ENCODE peak calls at places on chromosomes 13 and 19, in nine cellular contexts. One of them, this sample, is unnamed.

GRCh38 chr19:58279042-58279924 is 528 bp downstream of the ZNF8 start:
- DNase-seq in WTC11: peak
- DNase-seq in MM.1S: no peak
- DNase-seq in CD8-positive, alpha-beta T cell: no peak
- DNase-seq in transverse colon: peak
- DNase-seq in AG04449: no peak
- DNase-seq in body of pancreas: peak
- DNase-seq in A673: peak
- DNase-seq in astrocyte: peak
- DNase-seq in this sample: peak

GRCh38 chr19:18044825-18045304 is 36.9 kb downstream of the ARRDC2 start:
- DNase-seq in WTC11: peak
- DNase-seq in MM.1S: peak
- DNase-seq in CD8-positive, alpha-beta T cell: peak
- DNase-seq in transverse colon: peak
- DNase-seq in AG04449: no peak
- DNase-seq in body of pancreas: peak
- DNase-seq in A673: peak
- DNase-seq in astrocyte: peak
- DNase-seq in this sample: peak

GRCh38 chr19:56107626-56108351 is 13.3 kb downstream of the ZNF787 start:
- DNase-seq in WTC11: no peak
- DNase-seq in MM.1S: no peak
- DNase-seq in CD8-positive, alpha-beta T cell: no peak
- DNase-seq in transverse colon: peak
- DNase-seq in AG04449: no peak
- DNase-seq in body of pancreas: peak
- DNase-seq in A673: no peak
- DNase-seq in astrocyte: no peak
- DNase-seq in this sample: no peak

GRCh38 chr19:8158411-8159074 is 9.2 kb upstream of the FBN3 start:
- DNase-seq in WTC11: peak
- DNase-seq in MM.1S: peak
- DNase-seq in CD8-positive, alpha-beta T cell: peak
- DNase-seq in transverse colon: peak
- DNase-seq in AG04449: peak
- DNase-seq in body of pancreas: peak
- DNase-seq in A673: peak
- DNase-seq in astrocyte: peak
- DNase-seq in this sample: peak

GRCh38 chr19:30172643-30173242 is 199.4 kb upstream of the ZNF536 start:
- DNase-seq in WTC11: no peak
- DNase-seq in MM.1S: no peak
- DNase-seq in CD8-positive, alpha-beta T cell: no peak
- DNase-seq in transverse colon: no peak
- DNase-seq in AG04449: no peak
- DNase-seq in body of pancreas: no peak
- DNase-seq in A673: no peak
- DNase-seq in astrocyte: no peak
- DNase-seq in this sample: no peak

GRCh38 chr13:49214917-49215376 is 5.2 kb upstream of the MLNR start:
- DNase-seq in WTC11: peak
- DNase-seq in MM.1S: peak
- DNase-seq in CD8-positive, alpha-beta T cell: peak
- DNase-seq in transverse colon: peak
- DNase-seq in AG04449: no peak
- DNase-seq in body of pancreas: peak
- DNase-seq in A673: peak
- DNase-seq in astrocyte: no peak
- DNase-seq in this sample: no peak

GRCh38 chr19:11578342-11579142 is 1.1 kb upstream of the ACP5 start:
- DNase-seq in WTC11: peak
- DNase-seq in MM.1S: no peak
- DNase-seq in CD8-positive, alpha-beta T cell: peak
- DNase-seq in transverse colon: peak
- DNase-seq in AG04449: no peak
- DNase-seq in body of pancreas: peak
- DNase-seq in A673: no peak
- DNase-seq in astrocyte: no peak
- DNase-seq in this sample: no peak

GRCh38 chr13:37618554-37618953 is 20.0 kb upstream of the POSTN start:
- DNase-seq in WTC11: no peak
- DNase-seq in MM.1S: no peak
- DNase-seq in CD8-positive, alpha-beta T cell: no peak
- DNase-seq in transverse colon: no peak
- DNase-seq in AG04449: peak
- DNase-seq in body of pancreas: no peak
- DNase-seq in A673: no peak
- DNase-seq in astrocyte: peak
- DNase-seq in this sample: peak

GRCh38 chr13:84315527-84315926 is 433.3 kb upstream of the SLITRK1 start:
- DNase-seq in WTC11: no peak
- DNase-seq in MM.1S: no peak
- DNase-seq in CD8-positive, alpha-beta T cell: no peak
- DNase-seq in transverse colon: no peak
- DNase-seq in AG04449: no peak
- DNase-seq in body of pancreas: no peak
- DNase-seq in A673: no peak
- DNase-seq in astrocyte: no peak
- DNase-seq in this sample: no peak

GRCh38 chr13:75813323-75813722 is 177.2 kb downstream of the LMO7 start:
- DNase-seq in WTC11: no peak
- DNase-seq in MM.1S: no peak
- DNase-seq in CD8-positive, alpha-beta T cell: no peak
- DNase-seq in transverse colon: no peak
- DNase-seq in AG04449: no peak
- DNase-seq in body of pancreas: no peak
- DNase-seq in A673: no peak
- DNase-seq in astrocyte: no peak
- DNase-seq in this sample: no peak

GRCh38 chr19:6963937-6964336 is 57.3 kb downstream of the MBD3L2B start:
- DNase-seq in WTC11: peak
- DNase-seq in MM.1S: peak
- DNase-seq in CD8-positive, alpha-beta T cell: peak
- DNase-seq in transverse colon: no peak
- DNase-seq in AG04449: no peak
- DNase-seq in body of pancreas: no peak
- DNase-seq in A673: peak
- DNase-seq in astrocyte: no peak
- DNase-seq in this sample: no peak

GRCh38 chr13:44003481-44003880 is 123.8 kb downstream of the LACC1 start:
- DNase-seq in WTC11: no peak
- DNase-seq in MM.1S: no peak
- DNase-seq in CD8-positive, alpha-beta T cell: no peak
- DNase-seq in transverse colon: no peak
- DNase-seq in AG04449: no peak
- DNase-seq in body of pancreas: no peak
- DNase-seq in A673: no peak
- DNase-seq in astrocyte: no peak
- DNase-seq in this sample: no peak

GRCh38 chr13:91946498-91947070 is 548.2 kb downstream of the GPC5 start:
- DNase-seq in WTC11: no peak
- DNase-seq in MM.1S: peak
- DNase-seq in CD8-positive, alpha-beta T cell: no peak
- DNase-seq in transverse colon: no peak
- DNase-seq in AG04449: no peak
- DNase-seq in body of pancreas: no peak
- DNase-seq in A673: peak
- DNase-seq in astrocyte: peak
- DNase-seq in this sample: no peak

GRCh38 chr19:47296036-47296435 is 13.6 kb upstream of the C5AR1 start:
- DNase-seq in WTC11: peak
- DNase-seq in MM.1S: peak
- DNase-seq in CD8-positive, alpha-beta T cell: peak
- DNase-seq in transverse colon: peak
- DNase-seq in AG04449: no peak
- DNase-seq in body of pancreas: peak
- DNase-seq in A673: peak
- DNase-seq in astrocyte: peak
- DNase-seq in this sample: peak

GRCh38 chr13:110116072-110116487 is 190.9 kb downstream of the COL4A1 start:
- DNase-seq in WTC11: peak
- DNase-seq in MM.1S: no peak
- DNase-seq in CD8-positive, alpha-beta T cell: peak
- DNase-seq in transverse colon: peak
- DNase-seq in AG04449: no peak
- DNase-seq in body of pancreas: peak
- DNase-seq in A673: peak
- DNase-seq in astrocyte: no peak
- DNase-seq in this sample: peak

GRCh38 chr13:101308247-101309013 is 107.9 kb downstream of the NALCN start:
- DNase-seq in WTC11: no peak
- DNase-seq in MM.1S: no peak
- DNase-seq in CD8-positive, alpha-beta T cell: no peak
- DNase-seq in transverse colon: no peak
- DNase-seq in AG04449: no peak
- DNase-seq in body of pancreas: no peak
- DNase-seq in A673: no peak
- DNase-seq in astrocyte: peak
- DNase-seq in this sample: no peak

GRCh38 chr13:84844473-84844872 is 954.7 kb downstream of the SLITRK6 start:
- DNase-seq in WTC11: no peak
- DNase-seq in MM.1S: no peak
- DNase-seq in CD8-positive, alpha-beta T cell: no peak
- DNase-seq in transverse colon: no peak
- DNase-seq in AG04449: no peak
- DNase-seq in body of pancreas: no peak
- DNase-seq in A673: peak
- DNase-seq in astrocyte: no peak
- DNase-seq in this sample: peak

GRCh38 chr19:2339644-2340310 is 11.3 kb downstream of the SPPL2B start:
- DNase-seq in WTC11: no peak
- DNase-seq in MM.1S: no peak
- DNase-seq in CD8-positive, alpha-beta T cell: no peak
- DNase-seq in transverse colon: no peak
- DNase-seq in AG04449: no peak
- DNase-seq in body of pancreas: no peak
- DNase-seq in A673: no peak
- DNase-seq in astrocyte: no peak
- DNase-seq in this sample: no peak
- TF ChIP-seq CTCF in WTC11: no peak
- TF ChIP-seq CTCF in MM.1S: no peak
- TF ChIP-seq CTCF in CD8-positive, alpha-beta T cell: no peak
- TF ChIP-seq CTCF in transverse colon: no peak
- TF ChIP-seq CTCF in AG04449: no peak
- TF ChIP-seq CTCF in body of pancreas: no peak
- TF ChIP-seq CTCF in A673: no peak
- TF ChIP-seq CTCF in astrocyte: no peak
- TF ChIP-seq CTCF in this sample: no peak

GRCh38 chr13:26021956-26022355 is 29.9 kb downstream of the SHISA2 start:
- DNase-seq in WTC11: no peak
- DNase-seq in MM.1S: no peak
- DNase-seq in CD8-positive, alpha-beta T cell: no peak
- DNase-seq in transverse colon: no peak
- DNase-seq in AG04449: no peak
- DNase-seq in body of pancreas: no peak
- DNase-seq in A673: no peak
- DNase-seq in astrocyte: no peak
- DNase-seq in this sample: no peak
- TF ChIP-seq CTCF in WTC11: no peak
- TF ChIP-seq CTCF in MM.1S: no peak
- TF ChIP-seq CTCF in CD8-positive, alpha-beta T cell: no peak
- TF ChIP-seq CTCF in transverse colon: no peak
- TF ChIP-seq CTCF in AG04449: no peak
- TF ChIP-seq CTCF in body of pancreas: no peak
- TF ChIP-seq CTCF in A673: no peak
- TF ChIP-seq CTCF in astrocyte: no peak
- TF ChIP-seq CTCF in this sample: no peak

DNA sequence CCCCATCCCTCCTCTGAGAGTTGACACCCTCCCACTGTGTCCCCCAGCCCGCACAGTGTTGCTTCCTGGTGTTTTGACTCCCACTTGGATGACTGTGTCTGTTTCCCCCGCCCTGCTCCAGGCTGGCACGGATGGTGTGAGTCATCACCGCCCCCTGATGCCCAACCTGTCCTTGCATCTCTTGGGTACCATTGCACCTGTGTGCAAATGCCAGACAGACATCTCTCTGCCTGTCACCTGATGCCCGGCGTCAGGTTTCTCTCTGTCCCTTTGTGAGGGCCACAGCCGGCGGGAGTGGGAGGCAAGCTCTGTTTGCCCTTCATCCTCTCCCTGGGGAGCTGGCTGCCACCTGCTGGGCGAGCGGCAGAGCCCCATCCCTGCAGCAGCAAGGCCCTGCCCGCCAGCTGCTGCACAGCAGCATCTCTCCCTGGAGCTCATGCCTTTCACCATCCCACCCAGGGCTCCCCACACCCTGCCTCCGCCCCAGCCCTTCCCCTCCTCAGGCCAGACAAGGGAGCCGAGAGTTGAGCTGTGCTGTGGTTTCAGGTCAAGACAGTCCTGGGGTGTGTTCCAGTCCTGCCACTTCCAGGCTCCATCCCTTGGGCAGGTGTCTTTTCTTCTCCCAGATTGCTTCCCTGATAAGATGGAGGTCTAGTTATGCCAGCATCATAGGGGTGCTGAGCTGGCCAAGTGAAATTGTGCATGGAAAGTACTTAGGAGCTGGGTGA is 29.7 kb downstream of the NKPD1 start:
- DNase-seq in WTC11: no peak
- DNase-seq in MM.1S: peak
- DNase-seq in CD8-positive, alpha-beta T cell: no peak
- DNase-seq in transverse colon: no peak
- DNase-seq in AG04449: no peak
- DNase-seq in body of pancreas: no peak
- DNase-seq in A673: peak
- DNase-seq in astrocyte: no peak
- DNase-seq in this sample: no peak
- TF ChIP-seq CTCF in WTC11: no peak
- TF ChIP-seq CTCF in MM.1S: peak
- TF ChIP-seq CTCF in CD8-positive, alpha-beta T cell: no peak
- TF ChIP-seq CTCF in transverse colon: no peak
- TF ChIP-seq CTCF in AG04449: peak
- TF ChIP-seq CTCF in body of pancreas: no peak
- TF ChIP-seq CTCF in A673: peak
- TF ChIP-seq CTCF in astrocyte: no peak
- TF ChIP-seq CTCF in this sample: peak

DNA sequence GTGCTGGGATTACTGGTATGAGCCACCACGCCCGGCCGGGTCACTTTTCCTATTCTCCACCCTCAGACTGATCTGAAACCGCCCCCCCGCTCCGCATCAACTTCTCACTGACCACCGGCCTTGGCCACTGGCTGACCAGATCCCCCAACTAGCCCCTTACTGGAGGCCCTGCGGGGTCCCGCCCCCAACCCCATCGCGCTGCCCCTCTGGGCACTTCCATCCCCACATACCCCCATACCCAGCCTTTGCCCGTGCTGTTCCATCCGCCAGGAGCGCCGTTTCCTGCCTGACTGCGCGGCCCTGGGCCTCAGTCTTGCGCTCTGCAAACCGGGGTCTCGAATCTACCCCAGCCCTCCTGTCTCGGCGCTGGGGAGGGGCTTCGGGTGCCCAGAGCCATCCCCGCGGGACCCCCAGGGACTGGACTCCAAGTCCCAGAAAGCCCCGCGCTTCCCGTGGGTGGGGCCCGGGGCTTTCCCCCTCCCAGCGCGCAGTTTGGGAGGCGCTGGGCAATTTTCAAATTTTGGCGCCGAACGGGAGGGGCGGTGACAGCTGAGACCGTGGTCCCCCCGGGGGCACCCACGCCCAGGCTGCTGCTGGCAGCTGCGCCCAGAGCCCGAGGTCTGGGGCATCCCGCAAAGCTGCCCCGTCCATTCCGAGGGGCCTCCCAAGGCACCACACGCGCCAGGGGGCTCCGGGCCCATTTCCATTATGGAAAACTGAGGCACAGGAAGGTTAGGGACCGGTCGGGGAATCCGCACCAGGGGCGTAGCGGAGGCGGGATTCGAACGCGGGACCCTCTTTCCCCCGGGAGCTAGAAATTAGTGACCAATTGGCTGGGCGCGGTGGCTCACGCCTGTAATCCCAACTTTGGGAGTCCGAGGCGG is 5.2 kb upstream of the LMNB2 start:
- DNase-seq in WTC11: peak
- DNase-seq in MM.1S: peak
- DNase-seq in CD8-positive, alpha-beta T cell: peak
- DNase-seq in transverse colon: peak
- DNase-seq in AG04449: no peak
- DNase-seq in body of pancreas: peak
- DNase-seq in A673: peak
- DNase-seq in astrocyte: peak
- DNase-seq in this sample: peak
- TF ChIP-seq CTCF in WTC11: no peak
- TF ChIP-seq CTCF in MM.1S: peak
- TF ChIP-seq CTCF in CD8-positive, alpha-beta T cell: no peak
- TF ChIP-seq CTCF in transverse colon: no peak
- TF ChIP-seq CTCF in AG04449: peak
- TF ChIP-seq CTCF in body of pancreas: no peak
- TF ChIP-seq CTCF in A673: peak
- TF ChIP-seq CTCF in astrocyte: no peak
- TF ChIP-seq CTCF in this sample: peak

This sample was measured in HFFc6.